ENCODE peak calls at places on chromosome 17, in four cellular contexts. S is K562, P is HL-60, Z is GM12878. G is an unnamed sample.

GRCh38 chr17:37729905-37730304 is 15.0 kb downstream of the HNF1B start:
- DNase-seq in S (no peak), P (no peak), Z (no peak), G (no peak)

GRCh38 chr17:33647976-33648375 is 354.9 kb upstream of the ASIC2 start:
- DNase-seq in P (no peak), S (peak; percentile 33), Z (no peak), G (no peak)

GRCh38 chr17:17767096-17767470 is 69.7 kb downstream of the SREBF1 start:
- DNase-seq in S (no peak), Z (no peak), P (no peak), G (no peak)

GRCh38 chr17:32805029-32805976 is 71.6 kb downstream of the MYO1D start:
- DNase-seq in P (no peak), S (no peak), Z (no peak), G (no peak)

GRCh38 chr17:72514888-72515287 is 394.1 kb downstream of the SOX9 start:
- DNase-seq in S (no peak), Z (no peak), P (no peak), G (no peak)

GRCh38 chr17:65959630-65960029 is 232.3 kb downstream of the CEP112 start:
- DNase-seq in P (no peak), S (no peak), Z (no peak), G (no peak)

GRCh38 chr17:51346218-51346982 is 86.1 kb downstream of the UTP18 start:
- DNase-seq in S (no peak), P (no peak), Z (no peak), G (no peak)

GRCh38 chr17:2965621-2966275 is 97.7 kb downstream of the OR1D5 start:
- DNase-seq in P (no peak), Z (no peak), S (no peak), G (no peak)

GRCh38 chr17:1460233-1460632 is 4.2 kb upstream of the CRK start:
- DNase-seq in Z (no peak), P (no peak), S (no peak), G (no peak)

GRCh38 chr17:18955009-18955408 is 3.0 kb downstream of the SLC5A10 start:
- DNase-seq in S (no peak), Z (no peak), P (no peak), G (no peak)

GRCh38 chr17:40996829-40997228 is 2.9 kb upstream of the KRTAP3-3 start:
- DNase-seq in Z (no peak), P (no peak), S (no peak), G (no peak)

GRCh38 chr17:1111599-1112443 is 68.0 kb downstream of the ABR start:
- DNase-seq in S (no peak), Z (no peak), P (no peak), G (no peak)

GRCh38 chr17:45814622-45815606 is 29.8 kb upstream of the SPPL2C start:
- DNase-seq in P (no peak), S (no peak), Z (no peak), G (no peak)

GRCh38 chr17:67119102-67119501 is 74.7 kb downstream of the CACNG1 start:
- DNase-seq in P (no peak), S (no peak), Z (no peak), G (no peak)

GRCh38 chr17:49715221-49715620 is 7.5 kb upstream of the SLC35B1 start:
- DNase-seq in P (no peak), S (no peak), Z (no peak), G (no peak)

GRCh38 chr17:47615766-47616424 is 33.8 kb upstream of the KPNB1 start:
- DNase-seq in S (peak; percentile 64), P (no peak), Z (peak; percentile 16), G (no peak)

GRCh38 chr17:81550830-81551457 is 1.2 kb downstream of the FAAP100 start:
- DNase-seq in P (no peak), S (no peak), Z (no peak), G (no peak)

GRCh38 chr17:59365383-59365981 is 34.0 kb downstream of the YPEL2 start:
- DNase-seq in Z (no peak), S (peak; percentile 92), P (no peak), G (no peak)

GRCh38 chr17:1029912-1030656 is 33.2 kb downstream of the TIMM22 start:
- DNase-seq in S (no peak), Z (no peak), P (no peak), G (no peak)

GRCh38 chr17:19664136-19664820 is 15.7 kb downstream of the ALDH3A2 start:
- DNase-seq in P (no peak), Z (no peak), S (no peak), G (no peak)

GRCh38 chr17:50117202-50118040 is 12.5 kb downstream of the SAMD14 start:
- DNase-seq in Z (no peak), S (peak; percentile 83), P (no peak), G (peak; percentile 78)

GRCh38 chr17:16351831-16352230 is 1.4 kb downstream of the CENPV start:
- DNase-seq in S (no peak), Z (no peak), P (no peak), G (no peak)

GRCh38 chr17:81091774-81092517 is 57.0 kb downstream of the BAIAP2 start:
- DNase-seq in Z (no peak), P (no peak), S (no peak), G (no peak)

GRCh38 chr17:34306466-34306865 is 12.8 kb upstream of the CCL8 start:
- DNase-seq in Z (no peak), S (peak; percentile 12), P (no peak), G (no peak)

GRCh38 chr17:49964539-49965521 is 4.2 kb upstream of the DLX4 start:
- DNase-seq in S (no peak), Z (no peak), P (no peak), G (no peak)

GRCh38 chr17:15945493-15946209 is 721 bp downstream of the ADORA2B start:
- DNase-seq in S (peak; percentile 34), P (no peak), Z (no peak), G (no peak)

GRCh38 chr17:50322271-50322670 is 23.7 kb upstream of the XYLT2 start:
- DNase-seq in Z (no peak), S (no peak), P (no peak), G (no peak)

GRCh38 chr17:50604470-50604869 is 30.2 kb upstream of the ABCC3 start:
- DNase-seq in S (no peak), P (no peak), Z (no peak), G (no peak)

GRCh38 chr17:10827898-10828552 is 9.9 kb downstream of the PIRT start:
- DNase-seq in S (no peak), P (no peak), Z (no peak), G (no peak)

GRCh38 chr17:6276711-6277110 is 158.2 kb downstream of the AIPL1 start:
- DNase-seq in P (no peak), S (no peak), Z (no peak), G (no peak)

GRCh38 chr17:58308985-58309917 is 19.3 kb downstream of the TSPOAP1 start:
- DNase-seq in P (no peak), Z (no peak), S (no peak), G (peak; percentile 5)

GRCh38 chr17:57699751-57700186 is 45.3 kb downstream of the CCDC182 start:
- DNase-seq in S (no peak), P (no peak), Z (no peak), G (no peak)

GRCh38 chr17:43456029-43456428 is 27.7 kb upstream of the DHX8 start:
- DNase-seq in Z (no peak), S (no peak), P (no peak), G (no peak)

GRCh38 chr17:55607736-55608341 is 96.6 kb upstream of the SMIM36 start:
- DNase-seq in S (no peak), P (no peak), Z (no peak), G (no peak)

GRCh38 chr17:38511126-38512108 is 83.2 kb downstream of the ARHGAP23 start:
- DNase-seq in Z (no peak), S (no peak), P (no peak), G (no peak)

GRCh38 chr17:27853121-27853520 is 40.0 kb downstream of the LYRM9 start:
- DNase-seq in P (no peak), Z (no peak), S (no peak), G (no peak)

GRCh38 chr17:17919169-17920107 is 52.8 kb downstream of the TOM1L2 start:
- DNase-seq in P (no peak), Z (peak; percentile 39), S (peak; percentile 83), G (peak; percentile 57)

GRCh38 chr17:32429598-32429997 is 14.7 kb upstream of the PSMD11 start:
- DNase-seq in P (no peak), S (peak; percentile 5), Z (no peak), G (no peak)

GRCh38 chr17:81004336-81005015 is 12.8 kb downstream of the CHMP6 start:
- DNase-seq in S (no peak), P (no peak), Z (no peak), G (peak; percentile 28)

DNA sequence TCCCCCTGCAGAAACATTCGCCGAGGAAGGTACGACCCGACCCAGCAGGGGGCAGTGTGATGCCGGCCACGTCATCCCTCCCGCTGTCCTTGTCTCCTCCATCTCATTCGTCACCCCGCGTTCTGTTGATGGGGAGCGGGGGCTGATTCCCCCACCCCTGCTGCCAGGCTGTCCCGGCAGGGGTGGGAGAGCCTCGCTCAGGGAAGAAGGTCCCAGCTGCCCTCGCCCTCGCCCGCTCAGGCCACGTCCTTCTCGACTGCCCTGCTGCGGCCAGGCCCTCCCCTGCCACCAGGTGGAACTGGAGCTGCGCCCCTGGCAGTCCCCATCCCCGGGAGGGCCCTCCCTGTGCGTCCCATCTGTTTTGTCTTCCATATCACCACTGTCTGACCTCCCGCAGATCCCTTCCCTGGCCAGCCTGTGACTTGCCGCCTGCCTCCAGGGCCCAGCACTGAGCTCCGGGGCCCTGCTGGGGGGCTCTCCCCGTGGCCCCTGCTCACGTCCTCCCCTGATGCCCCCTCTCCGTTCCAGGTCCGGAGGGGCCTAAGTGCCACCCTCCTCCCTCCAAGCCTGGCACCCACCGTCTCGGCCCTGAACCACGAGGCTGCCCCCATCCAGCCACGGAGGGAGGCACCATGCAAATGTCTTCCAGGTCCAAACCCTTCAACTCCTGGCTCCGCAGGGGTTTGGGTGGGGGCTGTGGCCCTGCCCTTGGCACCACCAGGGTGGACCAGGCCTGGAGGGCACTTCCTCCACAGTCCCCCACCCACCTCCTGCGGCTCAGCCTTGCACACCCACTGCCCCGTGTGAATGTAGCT is 20.6 kb downstream of the ADAM11 start:
- DNase-seq in S (peak; percentile 88), Z (peak; percentile 17), P (no peak), G (peak; percentile 90)
- TF ChIP-seq SPI1 in S (no peak), Z (no peak), P (no peak), G (no peak)

GRCh38 chr17:76740329-76741118 is 2.6 kb downstream of the MFSD11 start:
- DNase-seq in Z (no peak), S (peak; percentile 52), P (no peak), G (no peak)
- TF ChIP-seq POLR2AphosphoS5 in Z (no peak), S (no peak), P (no peak), G (no peak)

DNA sequence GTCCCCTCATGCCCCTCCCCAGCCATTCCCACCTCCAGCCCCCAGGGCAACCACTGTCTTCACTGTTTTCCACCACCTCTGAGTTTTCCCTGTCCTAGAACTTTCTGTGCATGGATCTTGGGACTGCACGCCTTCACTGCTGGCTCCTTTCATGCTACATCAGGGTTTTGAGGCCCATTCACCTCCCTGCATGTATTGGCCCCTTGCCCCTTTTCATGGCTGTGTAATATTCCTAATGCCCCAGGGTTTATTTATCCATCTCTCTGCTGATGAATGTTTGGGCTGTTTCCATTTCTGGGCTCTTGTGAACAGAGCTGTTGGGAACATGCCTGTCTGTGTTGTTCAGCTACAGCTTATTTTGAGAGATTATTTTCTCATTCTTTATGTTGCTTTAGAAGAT is 205.0 kb downstream of the RBFOX3 start:
- DNase-seq in P (no peak), Z (no peak), S (no peak), G (no peak)
- TF ChIP-seq SPI1 in P (no peak), Z (no peak), S (no peak), G (no peak)

GRCh38 chr17:7843536-7844291 is 9.7 kb downstream of the KDM6B start:
- DNase-seq in Z (peak; percentile 70), P (no peak), S (peak; percentile 83), G (peak; percentile 82)
- TF ChIP-seq POLR2AphosphoS5 in Z (no peak), P (no peak), S (no peak), G (peak; percentile 76)

G was measured in GM12891.